ENCODE peak calls at places on chromosome 20, in six cellular contexts. Z, S, V, U, A and T are unnamed samples.

GRCh38 chr20:38935285-38935684 is 9.1 kb downstream of the FAM83D start:
- DNase-seq in A (peak; percentile 69), S (peak; percentile 29), Z (peak; percentile 50), U (no peak), V (peak; percentile 44), T (no peak)

GRCh38 chr20:20404546-20405092 is 36.7 kb downstream of the INSM1 start:
- DNase-seq in V (no peak), S (no peak), U (no peak), Z (no peak), A (no peak), T (no peak)

GRCh38 chr20:52536040-52536439 is 344.5 kb upstream of the ZFP64 start:
- DNase-seq in Z (no peak), A (no peak), V (no peak), U (no peak), S (no peak), T (no peak)

GRCh38 chr20:44720994-44721784 is 6.0 kb downstream of the CCN5 start:
- DNase-seq in S (peak; percentile 64), V (peak; percentile 86), Z (peak; percentile 41), A (no peak), U (peak; percentile 79), T (no peak)

GRCh38 chr20:21096321-21097043 is 9.7 kb downstream of the LINC00237 start:
- DNase-seq in V (peak; percentile 40), U (no peak), A (peak; percentile 83), S (peak; percentile 64), Z (peak; percentile 42), T (no peak)

GRCh38 chr20:36833275-36834020 is 42.5 kb upstream of the TLDC2 start:
- DNase-seq in S (peak; percentile 85), A (no peak), V (peak; percentile 65), U (no peak), Z (no peak), T (peak; percentile 65)

GRCh38 chr20:53146201-53146891 is 174.2 kb downstream of the TSHZ2 start:
- DNase-seq in S (no peak), V (no peak), U (no peak), Z (no peak), A (peak; percentile 65), T (no peak)

GRCh38 chr20:10591956-10592521 is 81.8 kb downstream of the JAG1 start:
- DNase-seq in A (no peak), U (no peak), Z (no peak), S (no peak), V (no peak), T (no peak)

GRCh38 chr20:23178806-23179205 is 92.7 kb upstream of the CD93 start:
- DNase-seq in V (no peak), Z (peak; percentile 96), U (no peak), A (no peak), S (no peak), T (no peak)

GRCh38 chr20:20076297-20077065 is 24.1 kb downstream of the CFAP61 start:
- DNase-seq in Z (no peak), S (peak; percentile 54), A (no peak), U (peak; percentile 10), V (peak; percentile 87), T (peak; percentile 33)

GRCh38 chr20:36066777-36067176 is 87.8 kb upstream of the EPB41L1 start:
- DNase-seq in Z (no peak), V (no peak), S (no peak), A (no peak), U (no peak), T (no peak)

GRCh38 chr20:58623579-58624473 is 27.3 kb upstream of the STX16 start:
- DNase-seq in A (peak; percentile 96), U (peak; percentile 74), V (peak; percentile 94), S (peak; percentile 95), Z (peak; percentile 95), T (peak; percentile 89)

GRCh38 chr20:44552950-44553908 is 29.1 kb upstream of the PKIG start:
- DNase-seq in S (peak; percentile 44), Z (peak; percentile 81), U (peak; percentile 77), V (peak; percentile 96), A (no peak), T (peak; percentile 40)

GRCh38 chr20:44204156-44204831 is 6.3 kb downstream of the OSER1 start:
- DNase-seq in S (peak; percentile 79), U (peak; percentile 85), Z (peak; percentile 87), V (peak; percentile 95), A (peak; percentile 90), T (peak; percentile 42)

GRCh38 chr20:48697845-48698491 is 129.8 kb downstream of the PREX1 start:
- DNase-seq in A (peak; percentile 76), S (peak; percentile 77), Z (peak; percentile 67), U (no peak), V (peak; percentile 47), T (peak; percentile 94)

GRCh38 chr20:52896348-52896747 is 75.8 kb upstream of the TSHZ2 start:
- DNase-seq in U (no peak), Z (no peak), S (no peak), V (peak; percentile 27), A (no peak), T (no peak)

GRCh38 chr20:5843054-5843731 is 93.0 kb downstream of the SHLD1 start:
- DNase-seq in S (no peak), U (no peak), V (peak; percentile 41), Z (no peak), A (no peak), T (no peak)